ENCODE peak calls at places on chromosomes 11 and 22, in five cellular contexts. A is activated CD8-positive, alpha-beta T cell treated with anti-CD3 and anti-CD28 coated beads for 36 hours; J is IMR-90; X is HCEC 1CT; S is ureter. F is an unnamed sample.
A peak's percentile ranks its signal among the peaks of the same experiment; 100 is the strongest.

GRCh38 chr22:21632237-21632895 is at the start of gene CCDC116:
- DNase-seq in A (peak; percentile 78), X (no peak), S (no peak), J (no peak), F (peak; percentile 48)

GRCh38 chr11:74257934-74258553 is 53.4 kb downstream of the P4HA3 start:
- DNase-seq in S (peak; percentile 54), J (peak; percentile 82), A (no peak), X (peak; percentile 23), F (no peak)

GRCh38 chr11:125777309-125777708 is 1.3 kb downstream of the PATE2 start:
- DNase-seq in J (peak; percentile 47), A (no peak), X (peak; percentile 37), S (no peak), F (no peak)

GRCh38 chr11:68214173-68215086 is 1.3 kb upstream of the KMT5B start:
- DNase-seq in J (no peak), X (no peak), A (peak; percentile 23), S (peak; percentile 49), F (peak; percentile 62)

GRCh38 chr22:47777426-47777825 is 1015.0 kb downstream of the TBC1D22A start:
- DNase-seq in S (no peak), A (no peak), X (no peak), J (no peak), F (no peak)

GRCh38 chr11:128884703-128885338 is 6.3 kb upstream of the KCNJ5 start:
- DNase-seq in J (peak; percentile 69), X (peak; percentile 41), A (peak; percentile 67), S (peak; percentile 74), F (peak; percentile 73)

GRCh38 chr11:76808996-76809395 is 25.8 kb downstream of the TSKU start:
- DNase-seq in X (no peak), S (peak; percentile 37), A (no peak), J (no peak), F (no peak)

GRCh38 chr11:83813296-83813695 is 527.1 kb upstream of the CCDC90B start:
- DNase-seq in A (no peak), J (peak; percentile 4), X (no peak), S (no peak), F (no peak)

GRCh38 chr11:72943664-72944063 is 129.5 kb downstream of the ATG16L2 start:
- DNase-seq in X (no peak), A (no peak), S (no peak), J (no peak), F (no peak)

GRCh38 chr11:19530505-19530904 is 182.1 kb upstream of the NAV2 start:
- DNase-seq in A (no peak), S (no peak), J (no peak), X (no peak), F (no peak)

GRCh38 chr22:49333206-49333605 is 494.5 kb downstream of the BRD1 start:
- DNase-seq in X (no peak), J (no peak), A (no peak), S (peak; percentile 10), F (no peak)

GRCh38 chr11:30422828-30423648 is 100.1 kb downstream of the ARL14EP start:
- DNase-seq in X (no peak), J (no peak), A (no peak), S (no peak), F (no peak)

GRCh38 chr11:21687645-21688044 is 505.2 kb upstream of the ANO5 start:
- DNase-seq in X (no peak), A (no peak), J (no peak), S (no peak), F (no peak)

GRCh38 chr11:64803846-64804345 is 882 bp upstream of the MAP4K2 start:
- DNase-seq in S (no peak), J (no peak), A (no peak), X (no peak), F (peak; percentile 32)

F was measured in neural progenitor cell.